ENCODE peak calls at places on chromosomes 5 and 9, in ten cellular contexts. Z is A549, I is cardiac fibroblast, V is AG10803, C is dorsolateral prefrontal cortex, J is fibroblast of pulmonary artery, U is kidney epithelial cell, Y is bronchial epithelial cell, P is BJ, S is upper lobe of right lung. Q is an unnamed sample.

GRCh38 chr5:181205735-181206401 is 872 bp upstream of the TRIM7 start:
- DNase-seq in Z (no peak), I (no peak), V (no peak), C (no peak), J (peak; percentile 41), U (no peak), Y (no peak), P (no peak), S (no peak), Q (no peak)

GRCh38 chr5:54520438-54520846 is 2.9 kb downstream of the SNX18 start:
- DNase-seq in Z (no peak), I (peak; percentile 59), V (peak; percentile 63), C (no peak), J (peak; percentile 51), U (no peak), Y (peak; percentile 64), P (no peak), S (no peak), Q (no peak)

GRCh38 chr9:81132318-81132717 is 557.0 kb downstream of the TLE1 start:
- DNase-seq in Z (no peak), I (peak; percentile 11), V (no peak), C (no peak), J (no peak), U (no peak), Y (peak; percentile 21), P (no peak), S (no peak), Q (no peak)

GRCh38 chr9:68805890-68806517 is 101.0 kb downstream of the PIP5K1B start:
- DNase-seq in Z (no peak), I (no peak), V (no peak), C (no peak), J (no peak), U (no peak), Y (no peak), P (no peak), S (no peak), Q (no peak)

GRCh38 chr5:54895816-54896341 is 89.5 kb downstream of the ESM1 start:
- DNase-seq in Z (peak; percentile 14), I (peak; percentile 69), V (peak; percentile 74), C (peak; percentile 44), J (peak; percentile 75), U (peak; percentile 48), Y (peak; percentile 59), P (no peak), S (no peak), Q (no peak)

GRCh38 chr5:163379298-163380155 is 57.9 kb upstream of the CCNG1 start:
- DNase-seq in Z (peak; percentile 56), I (peak; percentile 92), V (peak; percentile 33), C (no peak), J (peak; percentile 93), U (peak; percentile 62), Y (peak; percentile 86), P (no peak), S (no peak), Q (peak; percentile 9)

GRCh38 chr9:130039504-130040147 is 3.4 kb downstream of the FNBP1 start:
- DNase-seq in Z (no peak), I (no peak), V (no peak), C (no peak), J (no peak), U (no peak), Y (no peak), P (no peak), S (no peak), Q (no peak)

GRCh38 chr5:128528126-128528525 is 9.9 kb downstream of the FBN2 start:
- DNase-seq in Z (no peak), I (no peak), V (no peak), C (no peak), J (no peak), U (no peak), Y (no peak), P (no peak), S (no peak), Q (no peak)

GRCh38 chr9:14190240-14190639 is 123.7 kb downstream of the NFIB start:
- DNase-seq in Z (no peak), I (no peak), V (no peak), C (no peak), J (no peak), U (no peak), Y (no peak), P (no peak), S (no peak), Q (no peak)

GRCh38 chr5:172097356-172097755 is 90.7 kb downstream of the STK10 start:
- DNase-seq in Z (no peak), I (no peak), V (no peak), C (no peak), J (peak; percentile 38), U (no peak), Y (no peak), P (no peak), S (peak; percentile 50), Q (no peak)

GRCh38 chr5:95959964-95960801 is 1.5 kb downstream of the ELL2 start:
- DNase-seq in Z (peak; percentile 18), I (peak; percentile 56), V (peak; percentile 48), C (peak; percentile 33), J (peak; percentile 65), U (no peak), Y (no peak), P (no peak), S (peak; percentile 66), Q (no peak)

GRCh38 chr5:1069720-1070088 is 42.2 kb downstream of the SLC12A7 start:
- DNase-seq in Z (no peak), I (no peak), V (no peak), C (no peak), J (no peak), U (no peak), Y (no peak), P (no peak), S (no peak), Q (no peak)

GRCh38 chr5:171840066-171840465 is 54.4 kb downstream of the SMIM23 start:
- DNase-seq in Z (peak; percentile 18), I (no peak), V (no peak), C (no peak), J (no peak), U (no peak), Y (no peak), P (no peak), S (no peak), Q (no peak)

GRCh38 chr9:112041536-112042243 is 133.4 kb downstream of the SUSD1 start:
- DNase-seq in Z (peak; percentile 77), I (peak; percentile 100), V (peak; percentile 100), C (no peak), J (peak; percentile 99), U (peak; percentile 100), Y (peak; percentile 99), P (peak; percentile 100), S (no peak), Q (peak; percentile 100)

GRCh38 chr9:133286523-133286922 is 11.5 kb upstream of the ABO start:
- DNase-seq in Z (no peak), I (peak; percentile 28), V (no peak), C (no peak), J (peak; percentile 39), U (peak; percentile 1), Y (peak; percentile 55), P (no peak), S (no peak), Q (no peak)

GRCh38 chr5:141875795-141876627 is 2.2 kb downstream of the PCDH1 start:
- DNase-seq in Z (no peak), I (peak; percentile 36), V (no peak), C (no peak), J (peak; percentile 23), U (no peak), Y (peak; percentile 17), P (no peak), S (peak; percentile 84), Q (no peak)

GRCh38 chr5:84273517-84273883 is 111.2 kb downstream of the EDIL3 start:
- DNase-seq in Z (no peak), I (no peak), V (no peak), C (no peak), J (no peak), U (no peak), Y (no peak), P (no peak), S (no peak), Q (no peak)

GRCh38 chr5:137521246-137521645 is 22.1 kb upstream of the SPOCK1 start:
- DNase-seq in Z (no peak), I (no peak), V (no peak), C (no peak), J (no peak), U (no peak), Y (no peak), P (no peak), S (no peak), Q (no peak)

GRCh38 chr9:137034709-137035506 is 3.0 kb upstream of the FUT7 start:
- DNase-seq in Z (peak; percentile 92), I (peak; percentile 85), V (peak; percentile 75), C (peak; percentile 87), J (peak; percentile 87), U (no peak), Y (peak; percentile 70), P (no peak), S (peak; percentile 91), Q (peak; percentile 31)
- H3K4me3 ChIP-seq in Z (no peak overlapping the region), I (no peak overlapping the region), V (no peak overlapping the region), C (no peak overlapping the region), J (no peak overlapping the region), U (no peak overlapping the region), Y (no peak overlapping the region), P (no peak overlapping the region), S (no peak overlapping the region), Q (no peak overlapping the region)

DNA sequence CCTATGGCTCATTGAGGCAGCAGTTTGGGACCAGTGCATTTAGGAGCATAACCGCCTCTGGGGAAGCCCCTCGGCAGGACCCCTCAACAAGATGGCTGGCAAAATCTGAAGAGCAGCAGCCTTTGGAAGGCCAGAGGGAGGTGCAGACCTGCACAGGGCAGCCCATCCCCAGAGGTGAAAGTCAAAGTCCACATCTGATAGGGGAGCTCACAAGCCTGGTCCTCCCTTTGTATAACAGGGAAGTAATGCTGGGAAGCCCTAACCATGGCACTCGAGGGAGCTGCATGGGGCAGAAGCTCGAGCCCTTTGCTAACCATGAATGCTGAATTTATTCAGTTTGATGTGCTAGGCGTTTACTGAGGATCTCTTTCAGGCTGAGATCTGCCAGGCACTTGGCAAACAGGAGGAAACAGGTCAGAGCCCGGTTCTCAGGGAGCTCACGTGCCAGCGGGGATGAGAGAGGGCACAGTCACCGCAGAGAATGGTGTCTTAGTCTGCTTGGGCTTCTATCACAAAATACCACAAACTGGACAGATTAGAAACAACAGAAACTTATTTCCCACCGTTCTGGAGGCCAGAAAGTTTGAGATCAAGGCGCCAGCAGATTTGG is 114.1 kb downstream of the GABBR2 start:
- DNase-seq in Z (no peak), I (no peak), V (no peak), C (no peak), J (no peak), U (no peak), Y (no peak), P (no peak), S (no peak), Q (no peak)
- TF ChIP-seq CTCF in Z (no peak), I (no peak), V (no peak), C (no peak), J (no peak), U (no peak), Y (no peak), P (no peak), S (no peak), Q (no peak)

GRCh38 chr9:113463418-113464285 is at the start of gene RGS3:
- DNase-seq in Z (peak; percentile 83), I (no peak), V (no peak), C (no peak), J (no peak), U (peak; percentile 78), Y (peak; percentile 5), P (no peak), S (peak; percentile 89), Q (no peak)
- H3K4me3 ChIP-seq in Z (peak within 1 kb of the TSS; percentile 69), I (no peak within 1 kb of the TSS), V (no peak within 1 kb of the TSS), C (peak within 1 kb of the TSS; percentile 37), J (no peak within 1 kb of the TSS), U (peak within 1 kb of the TSS; percentile 54), Y (peak within 1 kb of the TSS; percentile 27), P (no peak within 1 kb of the TSS), S (peak within 1 kb of the TSS; percentile 50), Q (no peak within 1 kb of the TSS)

GRCh38 chr9:121989010-121989409 is 104.1 kb downstream of the TTLL11 start:
- DNase-seq in Z (no peak), I (peak; percentile 11), V (no peak), C (no peak), J (peak; percentile 30), U (no peak), Y (no peak), P (no peak), S (no peak), Q (no peak)
- TF ChIP-seq CTCF in Z (peak; percentile 32), I (no peak), V (peak; percentile 4), C (no peak), J (peak; percentile 26), U (peak; percentile 52), Y (peak; percentile 19), P (peak; percentile 17), S (no peak), Q (peak; percentile 49)